ENCODE peak calls at places on chromosomes 1 and 21, in four cellular contexts. R is K562, C is GM12878, F is HepG2. Q is an unnamed sample.

GRCh38 chr1:204575221-204576190 is 59.3 kb downstream of the MDM4 start:
- DNase-seq in C (no peak), R (no peak), F (no peak), Q (no peak)

GRCh38 chr1:230073371-230074035 is 6.5 kb downstream of the GALNT2 start:
- DNase-seq in C (no peak), F (no peak), R (no peak), Q (no peak)

GRCh38 chr21:38800924-38801744 is 4.6 kb upstream of the ETS2 start:
- DNase-seq in C (no peak), F (no peak), R (no peak), Q (no peak)

GRCh38 chr1:92484472-92485373 is 2.0 kb downstream of the GFI1 start:
- DNase-seq in F (no peak), C (no peak), R (peak), Q (peak)

GRCh38 chr1:1034438-1034759 is 14.5 kb downstream of the AGRN start:
- DNase-seq in C (no peak), F (no peak), R (no peak), Q (no peak)

GRCh38 chr1:153816283-153816904 is 41.2 kb downstream of the SLC27A3 start:
- DNase-seq in F (no peak), C (no peak), R (no peak), Q (no peak)

GRCh38 chr1:199064971-199065370 is 426.1 kb downstream of the PTPRC start:
- DNase-seq in F (no peak), C (no peak), R (no peak), Q (no peak)

GRCh38 chr1:40389871-40390560 is 16.5 kb downstream of the SMAP2 start:
- DNase-seq in F (peak), C (no peak), R (no peak), Q (no peak)

GRCh38 chr21:21101911-21102310 is 103.7 kb downstream of the NCAM2 start:
- DNase-seq in F (peak), C (no peak), R (peak), Q (peak)

GRCh38 chr1:231046730-231047395 is 6.8 kb upstream of the FAM89A start:
- DNase-seq in R (no peak), C (no peak), F (no peak), Q (no peak)

GRCh38 chr21:32257952-32258785 is 20.7 kb downstream of the MIS18A start:
- DNase-seq in C (no peak), F (peak), R (peak), Q (peak)

GRCh38 chr21:37060296-37060695 is 12.6 kb downstream of the PIGP start:
- DNase-seq in R (no peak), F (peak), C (no peak), Q (peak)

GRCh38 chr1:74534241-74534640 is 21.8 kb upstream of the LRRC53 start:
- DNase-seq in F (no peak), R (no peak), C (no peak), Q (no peak)

GRCh38 chr1:167573035-167573434 is 19.5 kb upstream of the CREG1 start:
- DNase-seq in R (no peak), C (no peak), F (no peak), Q (no peak)

GRCh38 chr1:243732627-243733026 is 117.4 kb downstream of the AKT3 start:
- DNase-seq in R (no peak), F (no peak), C (no peak), Q (no peak)

GRCh38 chr1:94805912-94806311 is 14.2 kb upstream of the SLC44A3 start:
- DNase-seq in R (peak), F (peak), C (no peak), Q (peak)

GRCh38 chr1:31335007-31335406 is 37.9 kb downstream of the FABP3 start:
- DNase-seq in F (peak), C (peak), R (no peak), Q (peak)

GRCh38 chr1:169918927-169919326 is 25.2 kb upstream of the SCYL3 start:
- DNase-seq in C (no peak), R (no peak), F (no peak), Q (no peak)

GRCh38 chr1:206804156-206804737 is 32.0 kb upstream of the IL10 start:
- DNase-seq in F (no peak), C (no peak), R (no peak), Q (no peak)

GRCh38 chr1:152182942-152183341 is 23.9 kb upstream of the RPTN start:
- DNase-seq in R (no peak), C (no peak), F (no peak), Q (no peak)

GRCh38 chr1:232316864-232317263 is 313.1 kb downstream of the SIPA1L2 start:
- DNase-seq in F (no peak), R (no peak), C (no peak), Q (no peak)

GRCh38 chr1:65538013-65538578 is 117.6 kb downstream of the LEPR start:
- DNase-seq in R (no peak), C (no peak), F (no peak), Q (no peak)

GRCh38 chr21:40795313-40795712 is 51.6 kb downstream of the DSCAM start:
- DNase-seq in R (no peak), F (no peak), C (no peak), Q (no peak)

GRCh38 chr21:45317401-45318145 is 29.9 kb upstream of the POFUT2 start:
- DNase-seq in F (peak), C (no peak), R (no peak), Q (no peak)

GRCh38 chr1:217372251-217372970 is 258.5 kb downstream of the GPATCH2 start:
- DNase-seq in R (no peak), C (no peak), F (no peak), Q (no peak)

GRCh38 chr1:206770531-206771352 is at the start of gene IL19:
- DNase-seq in C (no peak), F (no peak), R (no peak), Q (no peak)

GRCh38 chr1:226308166-226308722 is 720 bp downstream of the LIN9 start:
- DNase-seq in R (no peak), F (no peak), C (no peak), Q (peak)

GRCh38 chr1:83849191-83850061 is 149.5 kb downstream of the TTLL7 start:
- DNase-seq in F (no peak), C (no peak), R (no peak), Q (no peak)

GRCh38 chr21:44337941-44338895 is 972 bp downstream of the CFAP410 start:
- DNase-seq in F (peak), C (no peak), R (peak), Q (peak)

GRCh38 chr1:183774938-183775337 is 30.0 kb upstream of the RGL1 start:
- DNase-seq in C (no peak), F (no peak), R (no peak), Q (no peak)

GRCh38 chr1:201599548-201599947 is 60.6 kb downstream of the NAV1 start:
- DNase-seq in F (no peak), C (no peak), R (no peak), Q (no peak)

GRCh38 chr1:230127105-230128054 is 60.3 kb downstream of the GALNT2 start:
- DNase-seq in R (peak), C (no peak), F (no peak), Q (no peak)

GRCh38 chr1:59204001-59204400 is 92.9 kb upstream of the FGGY start:
- DNase-seq in C (no peak), R (no peak), F (peak), Q (no peak)

GRCh38 chr1:230270185-230270939 is 155.8 kb downstream of the PGBD5 start:
- DNase-seq in R (no peak), C (peak), F (no peak), Q (no peak)

GRCh38 chr1:225911207-225912130 is 12.6 kb downstream of the PYCR2 start:
- DNase-seq in R (peak), C (no peak), F (peak), Q (no peak)

GRCh38 chr1:175178056-175178455 is 14.5 kb downstream of the KIAA0040 start:
- DNase-seq in C (no peak), R (no peak), F (no peak), Q (no peak)

GRCh38 chr1:54152696-54153095 is at the start of gene CDCP2:
- DNase-seq in F (no peak), C (no peak), R (no peak), Q (no peak)
- TF ChIP-seq TARDBP in F (no peak), C (no peak), R (no peak), Q (no peak)

GRCh38 chr1:245576323-245576722 is 421.5 kb downstream of the KIF26B start:
- DNase-seq in C (no peak), R (no peak), F (no peak), Q (no peak)
- TF ChIP-seq FOXK2 in C (no peak), R (no peak), F (no peak), Q (no peak)

GRCh38 chr1:53628286-53628955 is 110.5 kb downstream of the GLIS1 start:
- DNase-seq in C (no peak), R (no peak), F (no peak), Q (no peak)
- TF ChIP-seq TARDBP in C (no peak), R (no peak), F (no peak), Q (no peak)

GRCh38 chr1:236144446-236145150 is 2.3 kb downstream of the GPR137B start:
- DNase-seq in C (no peak), R (no peak), F (no peak), Q (no peak)
- TF ChIP-seq FOXK2 in C (no peak), R (no peak), F (no peak), Q (no peak)

GRCh38 chr1:3836421-3836820 is 20.6 kb downstream of the CEP104 start:
- DNase-seq in F (no peak), R (no peak), C (no peak), Q (no peak)
- TF ChIP-seq TARDBP in F (no peak), R (no peak), C (no peak), Q (no peak)

GRCh38 chr1:4531842-4532241 is 122.6 kb upstream of the AJAP1 start:
- DNase-seq in C (no peak), F (no peak), R (no peak), Q (no peak)

GRCh38 chr1:4529579-4530445 is 124.6 kb upstream of the AJAP1 start:
- DNase-seq in R (no peak), F (no peak), C (no peak), Q (no peak)

GRCh38 chr1:4528590-4528989 is 125.8 kb upstream of the AJAP1 start:
- DNase-seq in F (no peak), C (no peak), R (no peak), Q (no peak)

DNA sequence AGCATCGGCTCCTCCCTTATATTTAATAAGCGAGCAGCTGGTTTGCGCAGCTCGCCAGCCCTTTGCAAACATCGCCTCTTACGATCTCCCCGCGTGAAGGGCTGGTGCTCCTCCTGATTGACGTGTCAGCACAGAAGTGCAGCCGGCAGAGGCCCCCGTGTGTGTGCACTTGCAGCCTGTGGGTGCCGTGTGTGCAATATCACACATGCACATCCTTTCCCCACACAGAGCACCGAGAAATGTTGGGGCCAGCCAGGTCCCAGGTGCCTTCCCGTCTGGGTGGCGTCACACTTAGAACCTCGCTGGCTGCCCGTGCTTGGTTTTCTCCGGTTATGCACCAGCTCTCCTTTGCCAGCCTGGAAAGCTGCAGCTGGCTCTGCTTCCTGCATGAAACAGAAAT is 126.6 kb upstream of the AJAP1 start:
- DNase-seq in F (no peak), R (no peak), C (no peak), Q (no peak)
- TF ChIP-seq FOXK2 in F (no peak), R (no peak), C (no peak), Q (no peak)

GRCh38 chr1:108816049-108816882 is 40.6 kb downstream of the AKNAD1 start:
- DNase-seq in F (peak), R (peak), C (no peak), Q (peak)

GRCh38 chr1:108817016-108817415 is 39.9 kb downstream of the AKNAD1 start:
- DNase-seq in C (no peak), R (no peak), F (peak), Q (no peak)

GRCh38 chr1:108813326-108813725 is 43.6 kb downstream of the AKNAD1 start:
- DNase-seq in C (no peak), F (no peak), R (no peak), Q (no peak)

GRCh38 chr1:108814343-108815125 is 42.4 kb downstream of the AKNAD1 start:
- DNase-seq in R (no peak), F (no peak), C (no peak), Q (no peak)

GRCh38 chr1:108815566-108815965 is 41.3 kb downstream of the AKNAD1 start:
- DNase-seq in R (no peak), F (no peak), C (no peak), Q (no peak)
- TF ChIP-seq TARDBP in R (no peak), F (no peak), C (no peak), Q (no peak)

DNA sequence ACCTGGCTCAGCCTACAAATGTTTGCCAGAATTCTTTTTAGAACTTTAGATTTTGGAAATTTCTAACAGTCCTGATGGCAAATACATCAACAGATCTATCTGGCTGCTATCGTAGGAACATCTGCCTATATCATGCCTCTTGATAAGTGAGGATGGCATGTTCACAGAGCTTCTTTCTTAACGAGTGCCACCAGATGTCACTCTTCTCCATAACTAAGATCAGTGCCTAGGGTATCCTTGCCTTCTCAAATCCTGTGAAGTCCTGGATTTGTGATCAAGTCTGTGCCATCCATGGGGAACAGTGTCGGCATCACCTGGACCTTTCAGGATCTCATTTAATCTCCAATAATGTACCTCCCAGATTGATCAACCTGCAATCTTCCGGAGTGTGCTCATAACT is 36.5 kb upstream of the CD5L start:
- DNase-seq in R (peak), C (no peak), F (peak), Q (peak)
- TF ChIP-seq FOXK2 in R (no peak), C (no peak), F (no peak), Q (no peak)

DNA sequence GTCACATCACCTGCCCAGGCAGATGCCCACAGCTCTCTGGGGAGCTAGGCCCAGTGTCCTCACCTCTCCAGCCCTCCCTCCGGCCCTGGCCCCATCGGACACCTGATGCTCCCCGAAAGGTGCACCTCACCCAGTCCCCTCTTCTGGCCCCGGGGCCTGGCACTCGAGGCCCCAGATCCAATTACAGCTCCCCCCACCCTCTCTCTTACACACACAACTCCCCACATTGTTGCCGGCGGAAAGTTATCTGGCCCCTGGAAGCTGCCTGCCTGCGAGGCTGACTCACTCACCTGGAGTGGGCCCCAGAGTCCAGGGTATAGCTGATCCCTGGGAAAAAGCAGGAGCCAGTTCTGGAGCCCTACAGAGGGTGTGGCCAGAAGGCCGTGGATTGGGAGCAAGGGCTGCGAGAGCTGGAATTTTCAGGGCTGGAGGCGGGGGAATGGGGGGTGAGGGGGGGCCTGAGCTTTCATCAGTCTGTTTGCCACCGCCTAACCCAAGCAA is 1.1 kb downstream of the FBXO2 start:
- DNase-seq in C (no peak), R (no peak), F (peak), Q (no peak)
- TF ChIP-seq TARDBP in C (no peak), R (no peak), F (peak), Q (no peak)

Q was measured in HEK293T.